ENCODE peak calls at places on chromosomes 13 and 19, in five cellular contexts. S is GM12864, Z is retina, T is amniotic stem cell, U is endothelial cell. Q is an unnamed sample.

GRCh38 chr19:9189538-9189937 is 10.8 kb downstream of the OR7D2 start:
- DNase-seq in S (no peak), Z (no peak), T (no peak), U (no peak), Q (no peak)

GRCh38 chr13:40777957-40778235 is 6.9 kb upstream of the MRPS31 start:
- DNase-seq in S (no peak), Z (no peak), T (no peak), U (no peak), Q (no peak)

GRCh38 chr13:98896868-98897144 is 81.1 kb downstream of the DOCK9 start:
- DNase-seq in S (no peak), Z (no peak), T (no peak), U (no peak), Q (no peak)

GRCh38 chr13:45750566-45750965 is 48.4 kb downstream of the CBY2 start:
- DNase-seq in S (no peak), Z (no peak), T (no peak), U (no peak), Q (no peak)

GRCh38 chr13:50572129-50572528 is 271.4 kb downstream of the DLEU7 start:
- DNase-seq in S (no peak), Z (no peak), T (no peak), U (no peak), Q (no peak)

GRCh38 chr19:45498411-45499195 is at the start of gene PPM1N:
- DNase-seq in S (no peak), Z (peak), T (no peak), U (peak), Q (peak)

GRCh38 chr19:10112895-10113591 is 1.6 kb downstream of the P2RY11 start:
- DNase-seq in S (peak), Z (peak), T (no peak), U (peak), Q (peak)

GRCh38 chr13:64459778-64460177 is 2770.4 kb downstream of the PCDH9 start:
- DNase-seq in S (no peak), Z (no peak), T (no peak), U (no peak), Q (no peak)

GRCh38 chr19:35112995-35113693 is 2.5 kb upstream of the FXYD3 start:
- DNase-seq in S (no peak), Z (no peak), T (no peak), U (no peak), Q (no peak)

GRCh38 chr19:21322528-21322927 is 6.7 kb downstream of the ZNF708 start:
- DNase-seq in S (no peak), Z (no peak), T (no peak), U (no peak), Q (no peak)

GRCh38 chr19:10543420-10544241 is at the start of gene ATG4D:
- DNase-seq in S (no peak), Z (peak), T (peak), U (peak), Q (peak)

GRCh38 chr13:113759525-113760137 is 605 bp downstream of the TMEM255B start:
- DNase-seq in S (no peak), Z (peak), T (no peak), U (peak), Q (no peak)

GRCh38 chr19:55212447-55212846 is 3.1 kb upstream of the PTPRH start:
- DNase-seq in S (no peak), Z (no peak), T (no peak), U (no peak), Q (peak)

GRCh38 chr13:54433511-54434206 is 1405.0 kb downstream of the OLFM4 start:
- DNase-seq in S (no peak), Z (no peak), T (no peak), U (no peak), Q (no peak)

GRCh38 chr19:40270362-40271089 is 14.6 kb downstream of the AKT2 start:
- DNase-seq in S (no peak), Z (no peak), T (no peak), U (no peak), Q (peak)

GRCh38 chr19:13042443-13043130 is 47.3 kb downstream of the NFIX start:
- DNase-seq in S (no peak), Z (no peak), T (no peak), U (no peak), Q (no peak)

GRCh38 chr13:95480131-95480545 is 72.4 kb upstream of the CLDN10 start:
- DNase-seq in S (no peak), Z (no peak), T (no peak), U (no peak), Q (no peak)

GRCh38 chr13:38752726-38753125 is 65.8 kb downstream of the FREM2 start:
- DNase-seq in S (no peak), Z (no peak), T (no peak), U (no peak), Q (no peak)

GRCh38 chr19:45097776-45098520 is 5.0 kb downstream of the PPP1R37 start:
- DNase-seq in S (no peak), Z (no peak), T (peak), U (no peak), Q (no peak)

GRCh38 chr13:44040070-44040753 is 160.5 kb downstream of the LACC1 start:
- DNase-seq in S (no peak), Z (no peak), T (no peak), U (no peak), Q (no peak)

GRCh38 chr19:47716270-47716937 is 3.2 kb downstream of the EHD2 start:
- DNase-seq in S (no peak), Z (no peak), T (no peak), U (no peak), Q (no peak)

GRCh38 chr19:20423381-20424207 is 142.0 kb downstream of the ZNF737 start:
- DNase-seq in S (no peak), Z (peak), T (no peak), U (peak), Q (peak)

GRCh38 chr19:34990578-34991192 is 9.4 kb upstream of the GRAMD1A start:
- DNase-seq in S (no peak), Z (no peak), T (no peak), U (no peak), Q (no peak)

GRCh38 chr13:30881191-30881651 is 24.9 kb upstream of the MEDAG start:
- DNase-seq in S (no peak), Z (no peak), T (no peak), U (no peak), Q (no peak)

GRCh38 chr19:44592451-44592890 is 20.9 kb upstream of the IGSF23 start:
- DNase-seq in S (no peak), Z (no peak), T (no peak), U (no peak), Q (no peak)

GRCh38 chr13:97235549-97236206 is 13.5 kb downstream of the MBNL2 start:
- DNase-seq in S (no peak), Z (no peak), T (no peak), U (no peak), Q (no peak)

GRCh38 chr19:5850743-5851293 is 431 bp downstream of the FUT3 start:
- DNase-seq in S (no peak), Z (no peak), T (no peak), U (no peak), Q (no peak)

Q was measured in glutamatergic neuron.